ENCODE peak calls at places on chromosome 17, in seven cellular contexts. One of them, this sample, is unnamed. For H3K27me3, the result is how much of the 10 kb centered on the place peaks cover.

GRCh38 chr17:40026816-40027613 is 11.8 kb downstream of the CSF3 start:
- DNase-seq in left ventricle myocardium inferior: peak
- DNase-seq in brain microvascular endothelial cell: peak
- DNase-seq in body of pancreas: peak
- DNase-seq in H1: peak
- DNase-seq in right atrium auricular region: peak
- DNase-seq in H9: peak
- DNase-seq in this sample: peak

GRCh38 chr17:6474376-6474775 is 30.1 kb downstream of the PIMREG start:
- DNase-seq in left ventricle myocardium inferior: no peak
- DNase-seq in brain microvascular endothelial cell: no peak
- DNase-seq in body of pancreas: no peak
- DNase-seq in H1: no peak
- DNase-seq in right atrium auricular region: no peak
- DNase-seq in H9: no peak
- DNase-seq in this sample: no peak

GRCh38 chr17:81331527-81332043 is 36.5 kb upstream of the SLC38A10 start:
- DNase-seq in left ventricle myocardium inferior: no peak
- DNase-seq in brain microvascular endothelial cell: no peak
- DNase-seq in body of pancreas: no peak
- DNase-seq in H1: no peak
- DNase-seq in right atrium auricular region: no peak
- DNase-seq in H9: peak
- DNase-seq in this sample: peak

GRCh38 chr17:82684207-82684903 is 14.1 kb downstream of the RAB40B start:
- DNase-seq in left ventricle myocardium inferior: no peak
- DNase-seq in brain microvascular endothelial cell: no peak
- DNase-seq in body of pancreas: peak
- DNase-seq in H1: no peak
- DNase-seq in right atrium auricular region: no peak
- DNase-seq in H9: no peak
- DNase-seq in this sample: no peak

GRCh38 chr17:76017481-76018339 is 9.4 kb downstream of the EVPL start:
- DNase-seq in left ventricle myocardium inferior: no peak
- DNase-seq in brain microvascular endothelial cell: no peak
- DNase-seq in body of pancreas: no peak
- DNase-seq in H1: no peak
- DNase-seq in right atrium auricular region: no peak
- DNase-seq in H9: no peak
- DNase-seq in this sample: no peak

GRCh38 chr17:574061-574460 is 140.6 kb downstream of the VPS53 start:
- DNase-seq in left ventricle myocardium inferior: peak
- DNase-seq in brain microvascular endothelial cell: no peak
- DNase-seq in body of pancreas: peak
- DNase-seq in H1: no peak
- DNase-seq in right atrium auricular region: no peak
- DNase-seq in H9: no peak
- DNase-seq in this sample: no peak

GRCh38 chr17:68290955-68291835 is at the start of the genes ARSG and SLC16A6:
- DNase-seq in left ventricle myocardium inferior: peak
- DNase-seq in brain microvascular endothelial cell: peak
- DNase-seq in body of pancreas: peak
- DNase-seq in H1: no peak
- DNase-seq in right atrium auricular region: no peak
- DNase-seq in H9: peak
- DNase-seq in this sample: peak

GRCh38 chr17:20071824-20072691 is 62.9 kb downstream of the SPECC1 start:
- DNase-seq in left ventricle myocardium inferior: no peak
- DNase-seq in brain microvascular endothelial cell: no peak
- DNase-seq in body of pancreas: no peak
- DNase-seq in H1: no peak
- DNase-seq in right atrium auricular region: no peak
- DNase-seq in H9: no peak
- DNase-seq in this sample: no peak

GRCh38 chr17:12618557-12618956 is 47.1 kb upstream of the MYOCD start:
- DNase-seq in left ventricle myocardium inferior: no peak
- DNase-seq in brain microvascular endothelial cell: peak
- DNase-seq in body of pancreas: no peak
- DNase-seq in H1: no peak
- DNase-seq in right atrium auricular region: no peak
- DNase-seq in H9: no peak
- DNase-seq in this sample: no peak

GRCh38 chr17:17963066-17963465 is 9.1 kb downstream of the TOM1L2 start:
- DNase-seq in left ventricle myocardium inferior: no peak
- DNase-seq in brain microvascular endothelial cell: no peak
- DNase-seq in body of pancreas: no peak
- DNase-seq in H1: no peak
- DNase-seq in right atrium auricular region: no peak
- DNase-seq in H9: no peak
- DNase-seq in this sample: no peak

GRCh38 chr17:29207986-29208385 is 27.8 kb upstream of the MYO18A start:
- DNase-seq in left ventricle myocardium inferior: no peak
- DNase-seq in brain microvascular endothelial cell: no peak
- DNase-seq in body of pancreas: no peak
- DNase-seq in H1: no peak
- DNase-seq in right atrium auricular region: no peak
- DNase-seq in H9: no peak
- DNase-seq in this sample: no peak

GRCh38 chr17:32693135-32693897 is 183.6 kb downstream of the MYO1D start:
- DNase-seq in left ventricle myocardium inferior: no peak
- DNase-seq in brain microvascular endothelial cell: no peak
- DNase-seq in body of pancreas: no peak
- DNase-seq in H1: no peak
- DNase-seq in right atrium auricular region: no peak
- DNase-seq in H9: no peak
- DNase-seq in this sample: no peak

GRCh38 chr17:76537288-76537577 is 276 bp downstream of the CYGB start:
- DNase-seq in left ventricle myocardium inferior: peak
- DNase-seq in brain microvascular endothelial cell: no peak
- DNase-seq in body of pancreas: no peak
- DNase-seq in H1: no peak
- DNase-seq in right atrium auricular region: no peak
- DNase-seq in H9: peak
- DNase-seq in this sample: peak

GRCh38 chr17:60077226-60077625 is 1.5 kb downstream of the HEATR6 start:
- DNase-seq in left ventricle myocardium inferior: no peak
- DNase-seq in brain microvascular endothelial cell: no peak
- DNase-seq in body of pancreas: no peak
- DNase-seq in H1: no peak
- DNase-seq in right atrium auricular region: no peak
- DNase-seq in H9: no peak
- DNase-seq in this sample: no peak

GRCh38 chr17:7184091-7184488 is 4.9 kb upstream of the ASGR1 start:
- DNase-seq in left ventricle myocardium inferior: no peak
- DNase-seq in brain microvascular endothelial cell: no peak
- DNase-seq in body of pancreas: peak
- DNase-seq in H1: no peak
- DNase-seq in right atrium auricular region: no peak
- DNase-seq in H9: no peak
- DNase-seq in this sample: no peak

GRCh38 chr17:54967621-54968258 is 714 bp downstream of the COX11 start:
- DNase-seq in left ventricle myocardium inferior: no peak
- DNase-seq in brain microvascular endothelial cell: peak
- DNase-seq in body of pancreas: no peak
- DNase-seq in H1: no peak
- DNase-seq in right atrium auricular region: no peak
- DNase-seq in H9: no peak
- DNase-seq in this sample: no peak

GRCh38 chr17:79832211-79833109 is 6.8 kb downstream of the CBX4 start:
- DNase-seq in left ventricle myocardium inferior: peak
- DNase-seq in brain microvascular endothelial cell: no peak
- DNase-seq in body of pancreas: peak
- DNase-seq in H1: no peak
- DNase-seq in right atrium auricular region: no peak
- DNase-seq in H9: peak
- DNase-seq in this sample: peak
- H3K27me3 ChIP-seq in left ventricle myocardium inferior: under half
- H3K27me3 ChIP-seq in brain microvascular endothelial cell: under half
- H3K27me3 ChIP-seq in body of pancreas: under half
- H3K27me3 ChIP-seq in H1: half or more
- H3K27me3 ChIP-seq in right atrium auricular region: under half
- H3K27me3 ChIP-seq in H9: half or more
- H3K27me3 ChIP-seq in this sample: under half

GRCh38 chr17:73198201-73198929 is 5.5 kb downstream of the COG1 start:
- DNase-seq in left ventricle myocardium inferior: no peak
- DNase-seq in brain microvascular endothelial cell: no peak
- DNase-seq in body of pancreas: no peak
- DNase-seq in H1: no peak
- DNase-seq in right atrium auricular region: no peak
- DNase-seq in H9: no peak
- DNase-seq in this sample: no peak

GRCh38 chr17:73194514-73195222 is 1.8 kb downstream of the COG1 start:
- DNase-seq in left ventricle myocardium inferior: no peak
- DNase-seq in brain microvascular endothelial cell: peak
- DNase-seq in body of pancreas: no peak
- DNase-seq in H1: no peak
- DNase-seq in right atrium auricular region: no peak
- DNase-seq in H9: no peak
- DNase-seq in this sample: no peak

GRCh38 chr17:73197141-73197540 is 4.3 kb downstream of the COG1 start:
- DNase-seq in left ventricle myocardium inferior: no peak
- DNase-seq in brain microvascular endothelial cell: no peak
- DNase-seq in body of pancreas: no peak
- DNase-seq in H1: no peak
- DNase-seq in right atrium auricular region: no peak
- DNase-seq in H9: no peak
- DNase-seq in this sample: no peak

GRCh38 chr17:73198930-73199260 is 6.0 kb downstream of the COG1 start:
- DNase-seq in left ventricle myocardium inferior: no peak
- DNase-seq in brain microvascular endothelial cell: no peak
- DNase-seq in body of pancreas: no peak
- DNase-seq in H1: no peak
- DNase-seq in right atrium auricular region: no peak
- DNase-seq in H9: no peak
- DNase-seq in this sample: no peak

GRCh38 chr17:73196500-73196899 is 3.6 kb downstream of the COG1 start:
- DNase-seq in left ventricle myocardium inferior: no peak
- DNase-seq in brain microvascular endothelial cell: peak
- DNase-seq in body of pancreas: peak
- DNase-seq in H1: no peak
- DNase-seq in right atrium auricular region: no peak
- DNase-seq in H9: peak
- DNase-seq in this sample: peak
- TF ChIP-seq CTCF in left ventricle myocardium inferior: peak
- TF ChIP-seq CTCF in brain microvascular endothelial cell: peak
- TF ChIP-seq CTCF in body of pancreas: peak
- TF ChIP-seq CTCF in H1: peak
- TF ChIP-seq CTCF in right atrium auricular region: peak
- TF ChIP-seq CTCF in H9: peak
- TF ChIP-seq CTCF in this sample: no peak

GRCh38 chr17:41369713-41370112 is at the start of gene KRT33B:
- DNase-seq in left ventricle myocardium inferior: no peak
- DNase-seq in brain microvascular endothelial cell: no peak
- DNase-seq in body of pancreas: no peak
- DNase-seq in H1: no peak
- DNase-seq in right atrium auricular region: no peak
- DNase-seq in H9: no peak
- DNase-seq in this sample: no peak

GRCh38 chr17:41369023-41369422 is 590 bp downstream of the KRT33B start:
- DNase-seq in left ventricle myocardium inferior: no peak
- DNase-seq in brain microvascular endothelial cell: no peak
- DNase-seq in body of pancreas: no peak
- DNase-seq in H1: no peak
- DNase-seq in right atrium auricular region: no peak
- DNase-seq in H9: no peak
- DNase-seq in this sample: no peak

GRCh38 chr17:41366070-41366469 is 3.5 kb downstream of the KRT33B start:
- DNase-seq in left ventricle myocardium inferior: no peak
- DNase-seq in brain microvascular endothelial cell: no peak
- DNase-seq in body of pancreas: no peak
- DNase-seq in H1: no peak
- DNase-seq in right atrium auricular region: no peak
- DNase-seq in H9: no peak
- DNase-seq in this sample: no peak

GRCh38 chr17:41363881-41364280 is 5.7 kb downstream of the KRT33B start:
- DNase-seq in left ventricle myocardium inferior: no peak
- DNase-seq in brain microvascular endothelial cell: no peak
- DNase-seq in body of pancreas: no peak
- DNase-seq in H1: no peak
- DNase-seq in right atrium auricular region: no peak
- DNase-seq in H9: no peak
- DNase-seq in this sample: no peak

GRCh38 chr17:41367426-41368075 is 2.1 kb downstream of the KRT33B start:
- DNase-seq in left ventricle myocardium inferior: no peak
- DNase-seq in brain microvascular endothelial cell: peak
- DNase-seq in body of pancreas: no peak
- DNase-seq in H1: no peak
- DNase-seq in right atrium auricular region: no peak
- DNase-seq in H9: no peak
- DNase-seq in this sample: peak
- H3K27me3 ChIP-seq in left ventricle myocardium inferior: half or more
- H3K27me3 ChIP-seq in brain microvascular endothelial cell: under half
- H3K27me3 ChIP-seq in body of pancreas: under half
- H3K27me3 ChIP-seq in H1: under half
- H3K27me3 ChIP-seq in right atrium auricular region: under half
- H3K27me3 ChIP-seq in H9: under half
- H3K27me3 ChIP-seq in this sample: under half

GRCh38 chr17:78349831-78350631 is 9.8 kb downstream of the SOCS3 start:
- DNase-seq in left ventricle myocardium inferior: no peak
- DNase-seq in brain microvascular endothelial cell: no peak
- DNase-seq in body of pancreas: no peak
- DNase-seq in H1: no peak
- DNase-seq in right atrium auricular region: no peak
- DNase-seq in H9: no peak
- DNase-seq in this sample: no peak

GRCh38 chr17:78347453-78347852 is 12.4 kb downstream of the SOCS3 start:
- DNase-seq in left ventricle myocardium inferior: no peak
- DNase-seq in brain microvascular endothelial cell: no peak
- DNase-seq in body of pancreas: peak
- DNase-seq in H1: no peak
- DNase-seq in right atrium auricular region: no peak
- DNase-seq in H9: no peak
- DNase-seq in this sample: peak

GRCh38 chr17:78348055-78348745 is 11.7 kb downstream of the SOCS3 start:
- DNase-seq in left ventricle myocardium inferior: no peak
- DNase-seq in brain microvascular endothelial cell: no peak
- DNase-seq in body of pancreas: no peak
- DNase-seq in H1: no peak
- DNase-seq in right atrium auricular region: no peak
- DNase-seq in H9: no peak
- DNase-seq in this sample: no peak

GRCh38 chr17:78355045-78355641 is 4.7 kb downstream of the SOCS3 start:
- DNase-seq in left ventricle myocardium inferior: no peak
- DNase-seq in brain microvascular endothelial cell: no peak
- DNase-seq in body of pancreas: no peak
- DNase-seq in H1: no peak
- DNase-seq in right atrium auricular region: no peak
- DNase-seq in H9: no peak
- DNase-seq in this sample: no peak

GRCh38 chr17:78351449-78352006 is 8.3 kb downstream of the SOCS3 start:
- DNase-seq in left ventricle myocardium inferior: peak
- DNase-seq in brain microvascular endothelial cell: peak
- DNase-seq in body of pancreas: peak
- DNase-seq in H1: peak
- DNase-seq in right atrium auricular region: peak
- DNase-seq in H9: peak
- DNase-seq in this sample: peak
- TF ChIP-seq CTCF in left ventricle myocardium inferior: no peak
- TF ChIP-seq CTCF in brain microvascular endothelial cell: peak
- TF ChIP-seq CTCF in body of pancreas: peak
- TF ChIP-seq CTCF in H1: peak
- TF ChIP-seq CTCF in right atrium auricular region: no peak
- TF ChIP-seq CTCF in H9: peak
- TF ChIP-seq CTCF in this sample: no peak

This sample was measured in upper lobe of left lung.